ENCODE peak calls at places on chromosome X, in ten cellular contexts. One of them, this sample, is unnamed.

GRCh38 chrX:9278475-9279270 is 186.2 kb upstream of the TBL1X start:
- DNase-seq in occipital lobe: no peak
- DNase-seq in EH: peak
- DNase-seq in tibial artery: no peak
- DNase-seq in memory B cell: no peak
- DNase-seq in heart right ventricle: no peak
- DNase-seq in AG08396: peak
- DNase-seq in central memory CD4-positive, alpha-beta T cell: no peak
- DNase-seq in globus pallidus: no peak
- DNase-seq in AG04450: no peak
- DNase-seq in this sample: no peak

GRCh38 chrX:31590581-31591113 is 518.8 kb upstream of the FTHL17 start:
- DNase-seq in occipital lobe: no peak
- DNase-seq in EH: peak
- DNase-seq in tibial artery: no peak
- DNase-seq in memory B cell: no peak
- DNase-seq in heart right ventricle: no peak
- DNase-seq in AG08396: peak
- DNase-seq in central memory CD4-positive, alpha-beta T cell: no peak
- DNase-seq in globus pallidus: no peak
- DNase-seq in AG04450: peak
- DNase-seq in this sample: no peak

GRCh38 chrX:152819732-152820131 is 10.8 kb downstream of the CETN2 start:
- DNase-seq in occipital lobe: no peak
- DNase-seq in EH: peak
- DNase-seq in tibial artery: no peak
- DNase-seq in memory B cell: no peak
- DNase-seq in heart right ventricle: no peak
- DNase-seq in AG08396: peak
- DNase-seq in central memory CD4-positive, alpha-beta T cell: no peak
- DNase-seq in globus pallidus: no peak
- DNase-seq in AG04450: peak
- DNase-seq in this sample: no peak

GRCh38 chrX:70470850-70471289 is 26.2 kb downstream of the DLG3 start:
- DNase-seq in occipital lobe: no peak
- DNase-seq in EH: no peak
- DNase-seq in tibial artery: no peak
- DNase-seq in memory B cell: no peak
- DNase-seq in heart right ventricle: no peak
- DNase-seq in AG08396: no peak
- DNase-seq in central memory CD4-positive, alpha-beta T cell: no peak
- DNase-seq in globus pallidus: no peak
- DNase-seq in AG04450: no peak
- DNase-seq in this sample: no peak

GRCh38 chrX:137227164-137227563 is 193.4 kb upstream of the GPR101 start:
- DNase-seq in occipital lobe: no peak
- DNase-seq in EH: no peak
- DNase-seq in tibial artery: no peak
- DNase-seq in memory B cell: no peak
- DNase-seq in heart right ventricle: no peak
- DNase-seq in AG08396: no peak
- DNase-seq in central memory CD4-positive, alpha-beta T cell: no peak
- DNase-seq in globus pallidus: no peak
- DNase-seq in AG04450: no peak
- DNase-seq in this sample: no peak

GRCh38 chrX:24471808-24472207 is 6.7 kb downstream of the PDK3 start:
- DNase-seq in occipital lobe: no peak
- DNase-seq in EH: no peak
- DNase-seq in tibial artery: no peak
- DNase-seq in memory B cell: no peak
- DNase-seq in heart right ventricle: no peak
- DNase-seq in AG08396: no peak
- DNase-seq in central memory CD4-positive, alpha-beta T cell: no peak
- DNase-seq in globus pallidus: no peak
- DNase-seq in AG04450: no peak
- DNase-seq in this sample: no peak

GRCh38 chrX:76228499-76228898 is 55.6 kb downstream of the PBDC1 start:
- DNase-seq in occipital lobe: no peak
- DNase-seq in EH: no peak
- DNase-seq in tibial artery: no peak
- DNase-seq in memory B cell: no peak
- DNase-seq in heart right ventricle: no peak
- DNase-seq in AG08396: no peak
- DNase-seq in central memory CD4-positive, alpha-beta T cell: no peak
- DNase-seq in globus pallidus: no peak
- DNase-seq in AG04450: no peak
- DNase-seq in this sample: no peak

GRCh38 chrX:154603438-154604430 is 15.3 kb downstream of the CTAG1B start:
- DNase-seq in occipital lobe: no peak
- DNase-seq in EH: peak
- DNase-seq in tibial artery: no peak
- DNase-seq in memory B cell: no peak
- DNase-seq in heart right ventricle: no peak
- DNase-seq in AG08396: peak
- DNase-seq in central memory CD4-positive, alpha-beta T cell: no peak
- DNase-seq in globus pallidus: no peak
- DNase-seq in AG04450: no peak
- DNase-seq in this sample: no peak

GRCh38 chrX:124736553-124737240 is 390.3 kb downstream of the SH2D1A start:
- DNase-seq in occipital lobe: no peak
- DNase-seq in EH: no peak
- DNase-seq in tibial artery: no peak
- DNase-seq in memory B cell: no peak
- DNase-seq in heart right ventricle: no peak
- DNase-seq in AG08396: no peak
- DNase-seq in central memory CD4-positive, alpha-beta T cell: peak
- DNase-seq in globus pallidus: no peak
- DNase-seq in AG04450: no peak
- DNase-seq in this sample: peak

GRCh38 chrX:13938053-13938765 is 91.5 kb downstream of the GEMIN8 start:
- DNase-seq in occipital lobe: peak
- DNase-seq in EH: peak
- DNase-seq in tibial artery: no peak
- DNase-seq in memory B cell: no peak
- DNase-seq in heart right ventricle: peak
- DNase-seq in AG08396: peak
- DNase-seq in central memory CD4-positive, alpha-beta T cell: no peak
- DNase-seq in globus pallidus: no peak
- DNase-seq in AG04450: no peak
- DNase-seq in this sample: no peak

GRCh38 chrX:149962859-149963757 is 24.8 kb upstream of the EOLA2 start:
- DNase-seq in occipital lobe: peak
- DNase-seq in EH: peak
- DNase-seq in tibial artery: peak
- DNase-seq in memory B cell: no peak
- DNase-seq in heart right ventricle: no peak
- DNase-seq in AG08396: peak
- DNase-seq in central memory CD4-positive, alpha-beta T cell: no peak
- DNase-seq in globus pallidus: peak
- DNase-seq in AG04450: peak
- DNase-seq in this sample: no peak

GRCh38 chrX:43880439-43880838 is 1.8 kb downstream of the MAOB start:
- DNase-seq in occipital lobe: no peak
- DNase-seq in EH: no peak
- DNase-seq in tibial artery: no peak
- DNase-seq in memory B cell: no peak
- DNase-seq in heart right ventricle: no peak
- DNase-seq in AG08396: no peak
- DNase-seq in central memory CD4-positive, alpha-beta T cell: no peak
- DNase-seq in globus pallidus: no peak
- DNase-seq in AG04450: no peak
- DNase-seq in this sample: no peak

GRCh38 chrX:112636951-112637541 is 42.7 kb downstream of the LHFPL1 start:
- DNase-seq in occipital lobe: no peak
- DNase-seq in EH: peak
- DNase-seq in tibial artery: no peak
- DNase-seq in memory B cell: no peak
- DNase-seq in heart right ventricle: no peak
- DNase-seq in AG08396: peak
- DNase-seq in central memory CD4-positive, alpha-beta T cell: no peak
- DNase-seq in globus pallidus: no peak
- DNase-seq in AG04450: no peak
- DNase-seq in this sample: no peak

GRCh38 chrX:8803326-8803725 is 2.1 kb upstream of the FAM9A start:
- DNase-seq in occipital lobe: no peak
- DNase-seq in EH: no peak
- DNase-seq in tibial artery: no peak
- DNase-seq in memory B cell: no peak
- DNase-seq in heart right ventricle: no peak
- DNase-seq in AG08396: no peak
- DNase-seq in central memory CD4-positive, alpha-beta T cell: no peak
- DNase-seq in globus pallidus: no peak
- DNase-seq in AG04450: no peak
- DNase-seq in this sample: no peak

GRCh38 chrX:119573840-119574393 is 446 bp upstream of the UBE2A start:
- DNase-seq in occipital lobe: peak
- DNase-seq in EH: peak
- DNase-seq in tibial artery: peak
- DNase-seq in memory B cell: no peak
- DNase-seq in heart right ventricle: peak
- DNase-seq in AG08396: peak
- DNase-seq in central memory CD4-positive, alpha-beta T cell: no peak
- DNase-seq in globus pallidus: no peak
- DNase-seq in AG04450: no peak
- DNase-seq in this sample: peak

GRCh38 chrX:134158821-134159512 is 78.0 kb upstream of the CCDC160 start:
- DNase-seq in occipital lobe: no peak
- DNase-seq in EH: no peak
- DNase-seq in tibial artery: no peak
- DNase-seq in memory B cell: no peak
- DNase-seq in heart right ventricle: no peak
- DNase-seq in AG08396: no peak
- DNase-seq in central memory CD4-positive, alpha-beta T cell: no peak
- DNase-seq in globus pallidus: no peak
- DNase-seq in AG04450: no peak
- DNase-seq in this sample: no peak

GRCh38 chrX:13837290-13837745 is 20.4 kb upstream of the GPM6B start:
- DNase-seq in occipital lobe: peak
- DNase-seq in EH: no peak
- DNase-seq in tibial artery: no peak
- DNase-seq in memory B cell: no peak
- DNase-seq in heart right ventricle: no peak
- DNase-seq in AG08396: no peak
- DNase-seq in central memory CD4-positive, alpha-beta T cell: no peak
- DNase-seq in globus pallidus: peak
- DNase-seq in AG04450: no peak
- DNase-seq in this sample: no peak

GRCh38 chrX:137684591-137684990 is 118.7 kb downstream of the ZIC3 start:
- DNase-seq in occipital lobe: no peak
- DNase-seq in EH: no peak
- DNase-seq in tibial artery: no peak
- DNase-seq in memory B cell: no peak
- DNase-seq in heart right ventricle: no peak
- DNase-seq in AG08396: no peak
- DNase-seq in central memory CD4-positive, alpha-beta T cell: no peak
- DNase-seq in globus pallidus: no peak
- DNase-seq in AG04450: no peak
- DNase-seq in this sample: no peak

GRCh38 chrX:56745019-56745418 is 16.0 kb downstream of the NBDY start:
- DNase-seq in occipital lobe: no peak
- DNase-seq in EH: peak
- DNase-seq in tibial artery: no peak
- DNase-seq in memory B cell: no peak
- DNase-seq in heart right ventricle: no peak
- DNase-seq in AG08396: no peak
- DNase-seq in central memory CD4-positive, alpha-beta T cell: no peak
- DNase-seq in globus pallidus: no peak
- DNase-seq in AG04450: peak
- DNase-seq in this sample: no peak

GRCh38 chrX:84729809-84730208 is 227.6 kb upstream of the HDX start:
- DNase-seq in occipital lobe: no peak
- DNase-seq in EH: peak
- DNase-seq in tibial artery: no peak
- DNase-seq in memory B cell: peak
- DNase-seq in heart right ventricle: no peak
- DNase-seq in AG08396: peak
- DNase-seq in central memory CD4-positive, alpha-beta T cell: no peak
- DNase-seq in globus pallidus: peak
- DNase-seq in AG04450: no peak
- DNase-seq in this sample: no peak

GRCh38 chrX:56554870-56555269 is 8.6 kb upstream of the UBQLN2 start:
- DNase-seq in occipital lobe: no peak
- DNase-seq in EH: no peak
- DNase-seq in tibial artery: no peak
- DNase-seq in memory B cell: no peak
- DNase-seq in heart right ventricle: no peak
- DNase-seq in AG08396: no peak
- DNase-seq in central memory CD4-positive, alpha-beta T cell: no peak
- DNase-seq in globus pallidus: no peak
- DNase-seq in AG04450: no peak
- DNase-seq in this sample: no peak

GRCh38 chrX:51496501-51497291 is at the start of gene NUDT11:
- DNase-seq in occipital lobe: peak
- DNase-seq in EH: peak
- DNase-seq in tibial artery: peak
- DNase-seq in memory B cell: no peak
- DNase-seq in heart right ventricle: peak
- DNase-seq in AG08396: peak
- DNase-seq in central memory CD4-positive, alpha-beta T cell: peak
- DNase-seq in globus pallidus: peak
- DNase-seq in AG04450: no peak
- DNase-seq in this sample: peak

GRCh38 chrX:22392176-22392814 is 119.6 kb downstream of the CBLL2 start:
- DNase-seq in occipital lobe: no peak
- DNase-seq in EH: peak
- DNase-seq in tibial artery: no peak
- DNase-seq in memory B cell: no peak
- DNase-seq in heart right ventricle: no peak
- DNase-seq in AG08396: no peak
- DNase-seq in central memory CD4-positive, alpha-beta T cell: no peak
- DNase-seq in globus pallidus: no peak
- DNase-seq in AG04450: no peak
- DNase-seq in this sample: no peak

GRCh38 chrX:23699636-23700194 is 32.4 kb downstream of the PRDX4 start:
- DNase-seq in occipital lobe: no peak
- DNase-seq in EH: no peak
- DNase-seq in tibial artery: no peak
- DNase-seq in memory B cell: no peak
- DNase-seq in heart right ventricle: no peak
- DNase-seq in AG08396: no peak
- DNase-seq in central memory CD4-positive, alpha-beta T cell: no peak
- DNase-seq in globus pallidus: peak
- DNase-seq in AG04450: no peak
- DNase-seq in this sample: no peak

GRCh38 chrX:41684138-41684537 is 4.6 kb upstream of the GPR34 start:
- DNase-seq in occipital lobe: no peak
- DNase-seq in EH: peak
- DNase-seq in tibial artery: no peak
- DNase-seq in memory B cell: no peak
- DNase-seq in heart right ventricle: no peak
- DNase-seq in AG08396: no peak
- DNase-seq in central memory CD4-positive, alpha-beta T cell: no peak
- DNase-seq in globus pallidus: no peak
- DNase-seq in AG04450: no peak
- DNase-seq in this sample: no peak

GRCh38 chrX:56757327-56757726 is 28.3 kb downstream of the NBDY start:
- DNase-seq in occipital lobe: no peak
- DNase-seq in EH: no peak
- DNase-seq in tibial artery: no peak
- DNase-seq in memory B cell: no peak
- DNase-seq in heart right ventricle: no peak
- DNase-seq in AG08396: no peak
- DNase-seq in central memory CD4-positive, alpha-beta T cell: no peak
- DNase-seq in globus pallidus: no peak
- DNase-seq in AG04450: no peak
- DNase-seq in this sample: no peak

GRCh38 chrX:115337735-115338134 is 48.2 kb downstream of the LUZP4 start:
- DNase-seq in occipital lobe: no peak
- DNase-seq in EH: peak
- DNase-seq in tibial artery: no peak
- DNase-seq in memory B cell: no peak
- DNase-seq in heart right ventricle: no peak
- DNase-seq in AG08396: peak
- DNase-seq in central memory CD4-positive, alpha-beta T cell: no peak
- DNase-seq in globus pallidus: no peak
- DNase-seq in AG04450: peak
- DNase-seq in this sample: no peak

GRCh38 chrX:124476562-124476961 is 130.2 kb downstream of the SH2D1A start:
- DNase-seq in occipital lobe: no peak
- DNase-seq in EH: no peak
- DNase-seq in tibial artery: no peak
- DNase-seq in memory B cell: no peak
- DNase-seq in heart right ventricle: no peak
- DNase-seq in AG08396: no peak
- DNase-seq in central memory CD4-positive, alpha-beta T cell: no peak
- DNase-seq in globus pallidus: no peak
- DNase-seq in AG04450: no peak
- DNase-seq in this sample: no peak

This sample was measured in activated T-cell treated with anti-CD3 and anti-CD28 coated beads for 1 hour.